ENCODE peak calls at places on chromosomes 5 and 9, in nine cellular contexts. P is A549, L is HCT116, M is GM23338, J is Panc1, A is K562, O is HepG2, Y is SK-N-SH, I is GM12878. B is an unnamed sample.
A peak's percentile ranks its signal among the peaks of the same experiment; 100 is the strongest.

GRCh38 chr9:69573666-69574456 is 98.3 kb downstream of the APBA1 start:
- DNase-seq in P (no peak), L (no peak), M (no peak), J (no peak), A (no peak), O (no peak), Y (no peak), I (no peak), B (no peak)

GRCh38 chr9:116191757-116192415 is 38.3 kb downstream of the PAPPA start:
- DNase-seq in P (no peak), L (no peak), M (peak; percentile 59), J (no peak), A (no peak), O (peak; percentile 38), Y (no peak), I (no peak), B (no peak)

GRCh38 chr5:37133939-37134338 is 115.2 kb downstream of the CPLANE1 start:
- DNase-seq in P (no peak), L (no peak), M (no peak), J (no peak), A (no peak), O (no peak), Y (no peak), I (no peak), B (no peak)

GRCh38 chr5:109901628-109901981 is 211.9 kb downstream of the MAN2A1 start:
- DNase-seq in P (no peak), L (no peak), M (no peak), J (no peak), A (no peak), O (no peak), Y (no peak), I (no peak), B (no peak)

GRCh38 chr5:170570492-170570891 is 66.7 kb downstream of the KCNIP1 start:
- DNase-seq in P (no peak), L (no peak), M (no peak), J (no peak), A (no peak), O (no peak), Y (no peak), I (no peak), B (no peak)

GRCh38 chr9:98142182-98142924 is 23.3 kb upstream of the TRIM14 start:
- DNase-seq in P (peak; percentile 24), L (no peak), M (no peak), J (no peak), A (no peak), O (peak; percentile 51), Y (peak; percentile 49), I (no peak), B (no peak)

GRCh38 chr9:21989440-21990189 is 4.6 kb downstream of the CDKN2A start:
- DNase-seq in P (no peak), L (no peak), M (peak; percentile 76), J (no peak), A (no peak), O (no peak), Y (no peak), I (no peak), B (no peak)

GRCh38 chr5:133930061-133930823 is 38.2 kb downstream of the C5orf15 start:
- DNase-seq in P (no peak), L (no peak), M (no peak), J (no peak), A (peak; percentile 78), O (no peak), Y (no peak), I (no peak), B (no peak)

GRCh38 chr5:125489146-125489545 is 742.7 kb upstream of the ZNF608 start:
- DNase-seq in P (no peak), L (no peak), M (no peak), J (no peak), A (no peak), O (no peak), Y (no peak), I (no peak), B (no peak)

GRCh38 chr9:134066546-134066922 is 1.3 kb downstream of the BRD3 start:
- DNase-seq in P (no peak), L (no peak), M (no peak), J (no peak), A (peak; percentile 55), O (no peak), Y (peak; percentile 51), I (no peak), B (peak; percentile 41)

GRCh38 chr5:34918025-34918424 is 2.5 kb downstream of the BRIX1 start:
- DNase-seq in P (no peak), L (no peak), M (no peak), J (no peak), A (peak; percentile 59), O (no peak), Y (no peak), I (no peak), B (no peak)

GRCh38 chr9:19720374-19720773 is 68.5 kb downstream of the SLC24A2 start:
- DNase-seq in P (peak; percentile 6), L (no peak), M (peak; percentile 82), J (no peak), A (peak; percentile 14), O (peak; percentile 26), Y (no peak), I (no peak), B (no peak)

GRCh38 chr5:169151051-169151805 is 149.7 kb downstream of the SLIT3 start:
- DNase-seq in P (no peak), L (no peak), M (peak; percentile 22), J (no peak), A (no peak), O (no peak), Y (no peak), I (no peak), B (no peak)

GRCh38 chr5:35771321-35771720 is 85.4 kb upstream of the IL7R start:
- DNase-seq in P (no peak), L (no peak), M (no peak), J (no peak), A (no peak), O (no peak), Y (no peak), I (no peak), B (no peak)

GRCh38 chr5:137470111-137470920 is 28.8 kb downstream of the SPOCK1 start:
- DNase-seq in P (peak; percentile 85), L (no peak), M (no peak), J (peak; percentile 96), A (no peak), O (no peak), Y (no peak), I (no peak), B (no peak)

GRCh38 chr9:34335376-34335775 is 6.0 kb downstream of the NUDT2 start:
- DNase-seq in P (no peak), L (no peak), M (no peak), J (no peak), A (no peak), O (no peak), Y (no peak), I (no peak), B (no peak)
- TF ChIP-seq REST in P (no peak), L (no peak), M (no peak), J (no peak), A (no peak), O (no peak), Y (no peak), I (no peak), B (no peak)

DNA sequence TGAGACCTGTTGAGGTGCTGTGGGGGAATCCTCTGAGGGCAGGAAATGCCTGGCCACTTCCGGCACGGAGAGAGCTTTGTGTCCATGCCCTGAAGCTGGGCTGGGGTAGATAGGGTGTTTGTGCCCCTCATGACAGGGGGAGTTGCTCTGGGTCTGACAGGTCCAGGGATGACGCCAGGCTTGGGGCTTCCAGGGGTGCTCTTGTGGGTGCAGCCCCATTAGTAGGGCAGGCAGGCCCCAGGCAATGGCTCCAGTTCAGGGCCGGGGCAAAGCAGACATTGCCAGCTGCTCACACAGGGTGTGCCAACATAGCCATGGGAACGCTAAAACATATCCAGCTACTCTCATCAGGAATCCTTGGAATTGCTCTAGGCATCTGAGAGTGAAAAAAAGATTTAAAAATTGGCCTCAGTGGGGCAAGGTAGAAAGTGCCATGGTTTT is 21.1 kb downstream of the PITX1 start:
- DNase-seq in P (no peak), L (no peak), M (no peak), J (no peak), A (no peak), O (no peak), Y (no peak), I (no peak), B (no peak)
- TF ChIP-seq REST in P (no peak), L (no peak), M (no peak), J (no peak), A (no peak), O (no peak), Y (no peak), I (no peak), B (no peak)

DNA sequence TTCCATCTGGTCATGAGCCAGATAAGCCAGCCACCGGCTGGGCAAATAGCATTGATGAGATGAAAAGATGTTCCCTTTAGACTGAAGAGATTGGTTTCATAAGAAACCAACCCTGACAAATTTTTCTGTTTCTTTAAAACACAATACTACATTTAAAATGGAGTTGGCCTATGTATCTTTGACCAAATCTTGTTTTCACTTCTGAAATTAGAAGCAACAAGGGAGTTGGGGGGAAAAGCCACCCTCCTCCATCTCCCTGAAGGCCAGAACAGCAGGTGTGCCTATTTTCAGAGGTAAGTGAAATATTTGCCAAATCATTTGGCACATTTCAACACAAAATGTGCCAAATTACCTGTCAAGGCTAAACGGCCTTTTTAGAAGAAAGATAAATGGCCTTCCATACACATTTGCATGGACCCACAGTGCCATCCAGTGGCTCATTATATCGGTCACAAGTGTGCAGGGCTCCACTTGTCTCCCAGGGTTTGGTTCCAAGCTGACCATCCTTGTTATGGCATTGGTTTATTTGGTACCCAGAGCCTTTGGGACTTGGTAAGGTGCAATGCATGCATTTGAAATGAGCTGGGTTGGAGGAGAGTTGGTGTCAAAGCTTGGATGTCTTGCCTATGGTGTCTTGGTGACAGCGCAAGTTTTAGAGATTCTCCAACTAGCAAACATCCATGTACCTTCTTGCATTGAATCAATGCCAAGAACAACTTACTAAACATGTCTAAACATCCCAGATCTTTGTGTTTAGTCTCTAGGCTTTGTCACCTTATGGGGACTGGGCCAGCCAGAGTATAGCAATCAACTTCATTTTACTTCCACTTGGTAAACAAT is 372.0 kb upstream of the KIF2A start:
- DNase-seq in P (peak; percentile 76), L (peak; percentile 34), M (peak; percentile 82), J (peak; percentile 5), A (peak; percentile 57), O (peak; percentile 44), Y (peak; percentile 62), I (peak; percentile 7), B (peak; percentile 2)
- TF ChIP-seq REST in P (no peak), L (no peak), M (no peak), J (no peak), A (no peak), O (no peak), Y (no peak), I (no peak), B (no peak)

GRCh38 chr5:177362871-177363507 is 5.3 kb downstream of the RGS14 start:
- DNase-seq in P (peak; percentile 47), L (no peak), M (peak; percentile 87), J (no peak), A (peak; percentile 86), O (no peak), Y (peak; percentile 89), I (no peak), B (no peak)
- TF ChIP-seq REST in P (no peak), L (no peak), M (no peak), J (no peak), A (no peak), O (no peak), Y (no peak), I (no peak), B (no peak)